ENCODE peak calls at places on chromosomes 5 and 9, in four cellular contexts. P is HepG2, R is HCT116, T is K562. Z is an unnamed sample. For H3K9me3, the result is how much of the 10 kb centered on the place peaks cover.

GRCh38 chr5:93794954-93795353 is 53.6 kb upstream of the POU5F2 start:
- DNase-seq in P (peak), R (no peak), T (no peak), Z (no peak)

GRCh38 chr5:36090033-36090432 is 23.4 kb upstream of the UGT3A2 start:
- DNase-seq in P (peak), R (peak), T (peak), Z (no peak)

GRCh38 chr5:169303119-169303515 is 2.2 kb upstream of the SLIT3 start:
- DNase-seq in P (no peak), R (no peak), T (no peak), Z (no peak)

GRCh38 chr5:130528474-130528873 is 624.2 kb downstream of the CHSY3 start:
- DNase-seq in P (no peak), R (no peak), T (no peak), Z (no peak)

GRCh38 chr5:6462671-6463070 is 14.0 kb downstream of the UBE2QL1 start:
- DNase-seq in P (no peak), R (no peak), T (no peak), Z (no peak)

GRCh38 chr9:132572921-132573320 is 9.5 kb upstream of the BARHL1 start:
- DNase-seq in P (no peak), R (no peak), T (peak), Z (no peak)

GRCh38 chr5:68898961-68899471 is 194.8 kb upstream of the SLC30A5 start:
- DNase-seq in P (no peak), R (peak), T (no peak), Z (no peak)

GRCh38 chr9:133238851-133239532 is 29.9 kb upstream of the OBP2B start:
- DNase-seq in P (peak), R (peak), T (peak), Z (peak)

GRCh38 chr9:3419892-3420291 is 105.9 kb downstream of the RFX3 start:
- DNase-seq in P (no peak), R (no peak), T (no peak), Z (no peak)

GRCh38 chr5:147879784-147880183 is 1.3 kb downstream of the SCGB3A2 start:
- DNase-seq in P (no peak), R (no peak), T (no peak), Z (no peak)

GRCh38 chr5:153498516-153498915 is 8.0 kb downstream of the GRIA1 start:
- DNase-seq in P (no peak), R (no peak), T (no peak), Z (no peak)

GRCh38 chr5:151082976-151083651 is 2.3 kb upstream of the TNIP1 start:
- DNase-seq in P (no peak), R (no peak), T (no peak), Z (no peak)

GRCh38 chr5:5799826-5800225 is 377.3 kb downstream of the ICE1 start:
- DNase-seq in P (no peak), R (no peak), T (no peak), Z (no peak)

GRCh38 chr9:79360387-79361347 is 211.1 kb upstream of the TLE4 start:
- DNase-seq in P (no peak), R (no peak), T (no peak), Z (no peak)

GRCh38 chr5:172640822-172641358 is at the start of gene NEURL1B:
- DNase-seq in P (peak), R (peak), T (peak), Z (no peak)

GRCh38 chr5:154267516-154267915 is 77.0 kb downstream of the GALNT10 start:
- DNase-seq in P (no peak), R (no peak), T (no peak), Z (no peak)

GRCh38 chr5:64299805-64300204 is 134.2 kb downstream of the RNF180 start:
- DNase-seq in P (no peak), R (no peak), T (no peak), Z (no peak)

GRCh38 chr9:22216730-22217160 is 207.6 kb upstream of the CDKN2B start:
- DNase-seq in P (peak), R (peak), T (no peak), Z (no peak)

GRCh38 chr9:13603916-13604315 is 324.4 kb upstream of the MPDZ start:
- DNase-seq in P (no peak), R (no peak), T (no peak), Z (no peak)

GRCh38 chr5:172005708-172006377 is 595 bp downstream of the FBXW11 start:
- DNase-seq in P (peak), R (no peak), T (peak), Z (no peak)

GRCh38 chr9:21605489-21605931 is 123.4 kb upstream of the IFNE start:
- DNase-seq in P (no peak), R (no peak), T (no peak), Z (no peak)

GRCh38 chr5:177474094-177474493 is 660 bp upstream of the DBN1 start:
- DNase-seq in P (no peak), R (no peak), T (no peak), Z (no peak)

GRCh38 chr5:398475-399295 is 44.3 kb upstream of the EXOC3 start:
- DNase-seq in P (no peak), R (no peak), T (no peak), Z (no peak)

GRCh38 chr9:105318729-105319513 is 74.5 kb downstream of the SLC44A1 start:
- DNase-seq in P (peak), R (no peak), T (no peak), Z (no peak)

GRCh38 chr5:144183254-144183889 is 12.7 kb downstream of the KCTD16 start:
- DNase-seq in P (no peak), R (no peak), T (peak), Z (no peak)

GRCh38 chr5:152142845-152143469 is 218.3 kb upstream of the GLRA1 start:
- DNase-seq in P (peak), R (peak), T (peak), Z (peak)

GRCh38 chr5:180208435-180209081 is 453 bp downstream of the RASGEF1C start:
- DNase-seq in P (no peak), R (no peak), T (peak), Z (no peak)

GRCh38 chr9:63816742-63817621 is 1468.0 kb downstream of the FOXD4L5 start:
- DNase-seq in P (peak), R (no peak), T (peak), Z (no peak)

GRCh38 chr5:14444988-14445387 is 136.6 kb upstream of the OTULINL start:
- DNase-seq in P (no peak), R (no peak), T (no peak), Z (no peak)

GRCh38 chr5:143886621-143887301 is 74.8 kb downstream of the HMHB1 start:
- DNase-seq in P (no peak), R (no peak), T (no peak), Z (no peak)

GRCh38 chr9:18997151-18997550 is 35.9 kb downstream of the SAXO1 start:
- DNase-seq in P (no peak), R (no peak), T (no peak), Z (no peak)

GRCh38 chr5:137822158-137822764 is 45.4 kb upstream of the MYOT start:
- DNase-seq in P (peak), R (peak), T (peak), Z (peak)

GRCh38 chr5:87844866-87845265 is 423.8 kb downstream of the TMEM161B start:
- DNase-seq in P (no peak), R (no peak), T (no peak), Z (no peak)
- TF ChIP-seq TCF7L2 in P (no peak), R (no peak), T (no peak), Z (no peak)

DNA sequence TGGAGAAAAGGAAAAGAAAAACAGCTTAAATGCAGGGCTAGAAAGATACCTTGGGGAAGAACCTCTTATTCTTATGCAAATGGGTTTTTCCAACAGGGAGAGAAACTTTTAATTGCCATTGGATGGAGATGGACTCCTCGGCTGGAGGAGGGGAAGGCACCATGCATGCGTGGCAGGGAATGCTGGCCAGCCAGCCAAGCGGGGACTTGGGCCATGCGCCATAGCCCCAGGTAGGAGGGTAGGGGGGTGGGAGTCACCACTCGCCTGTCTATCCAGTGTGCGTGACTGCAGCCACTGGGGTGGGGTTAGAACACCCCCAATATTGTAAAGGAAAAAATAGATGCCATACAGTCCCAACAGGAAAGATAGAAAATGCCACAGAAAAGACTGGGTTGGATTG is 119.9 kb upstream of the ELAVL2 start:
- DNase-seq in P (no peak), R (no peak), T (no peak), Z (no peak)
- H3K9me3 ChIP-seq in P (half or more), R (under half), T (under half), Z (under half)

GRCh38 chr5:80124519-80124918 is 89.4 kb downstream of the THBS4 start:
- DNase-seq in P (no peak), R (no peak), T (no peak), Z (no peak)
- H3K4me3 ChIP-seq in P (no peak), R (no peak), T (no peak), Z (no peak)

GRCh38 chr9:134619983-134620612 is 21.5 kb upstream of the COL5A1 start:
- DNase-seq in P (no peak), R (no peak), T (no peak), Z (no peak)
- TF ChIP-seq TCF7L2 in P (no peak), R (no peak), T (no peak), Z (no peak)

GRCh38 chr9:83236029-83236696 is 173.2 kb upstream of the RASEF start:
- DNase-seq in P (no peak), R (no peak), T (no peak), Z (no peak)
- H3K9me3 ChIP-seq in P (under half), R (under half), T (under half), Z (under half)

GRCh38 chr9:86575137-86575536 is 220.9 kb upstream of the TUT7 start:
- DNase-seq in P (no peak), R (no peak), T (no peak), Z (no peak)

GRCh38 chr9:86573886-86574285 is 219.7 kb upstream of the TUT7 start:
- DNase-seq in P (no peak), R (no peak), T (no peak), Z (no peak)

GRCh38 chr9:86575825-86576488 is 221.7 kb upstream of the TUT7 start:
- DNase-seq in P (no peak), R (no peak), T (no peak), Z (no peak)

GRCh38 chr9:86577420-86578333 is 223.5 kb upstream of the TUT7 start:
- DNase-seq in P (no peak), R (no peak), T (no peak), Z (no peak)

DNA sequence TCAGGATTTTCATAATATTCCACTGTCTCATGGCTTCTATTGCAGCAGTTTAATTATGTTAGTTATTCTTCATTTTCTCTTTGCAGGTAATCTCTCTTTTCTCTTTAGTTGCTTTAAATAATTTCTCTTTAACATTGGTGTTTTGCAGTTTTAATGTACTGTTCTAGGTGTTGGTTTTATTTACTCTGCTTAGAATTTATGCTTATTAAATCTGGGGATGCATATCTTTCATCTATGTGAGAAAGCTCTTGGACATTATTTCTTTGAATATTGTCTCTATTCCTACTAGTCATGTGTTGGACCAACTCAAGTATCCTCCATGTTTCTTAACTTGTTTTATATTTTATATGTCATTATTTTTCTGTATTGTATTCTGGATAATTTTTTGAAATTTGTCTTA is 218.7 kb upstream of the TUT7 start:
- DNase-seq in P (no peak), R (no peak), T (no peak), Z (no peak)
- H3K4me3 ChIP-seq in P (no peak), R (no peak), T (no peak), Z (no peak)

Z was measured in Panc1.